ENCODE peak calls at places on chromosomes 1 and 21, in six cellular contexts. Y is CD4-positive, alpha-beta T cell; W is GM12865; V is GM06990; P is progenitor cell of endocrine pancreas; L is ovary. G is an unnamed sample.

GRCh38 chr1:176701151-176701866 is 238.3 kb downstream of the PAPPA2 start:
- DNase-seq in Y (no peak), W (no peak), V (no peak), P (no peak), L (no peak), G (no peak)

GRCh38 chr21:15617968-15618367 is 111.8 kb upstream of the USP25 start:
- DNase-seq in Y (no peak), W (no peak), V (no peak), P (no peak), L (no peak), G (no peak)

GRCh38 chr1:205442051-205442721 is 13.7 kb downstream of the BLACAT1 start:
- DNase-seq in Y (no peak), W (no peak), V (no peak), P (no peak), L (no peak), G (no peak)

GRCh38 chr1:23978825-23979224 is 1.3 kb downstream of the SRSF10 start:
- DNase-seq in Y (no peak), W (no peak), V (no peak), P (no peak), L (no peak), G (no peak)

GRCh38 chr21:46038871-46039397 is 57.4 kb downstream of the COL6A1 start:
- DNase-seq in Y (no peak), W (no peak), V (no peak), P (no peak), L (peak), G (no peak)

GRCh38 chr1:29749021-29749420 is 512.7 kb downstream of the PTPRU start:
- DNase-seq in Y (no peak), W (no peak), V (no peak), P (no peak), L (no peak), G (no peak)

GRCh38 chr1:78408192-78408591 is 82.6 kb upstream of the PTGFR start:
- DNase-seq in Y (no peak), W (no peak), V (no peak), P (no peak), L (no peak), G (no peak)

GRCh38 chr1:200445213-200445612 is 35.4 kb upstream of the ZNF281 start:
- DNase-seq in Y (no peak), W (no peak), V (no peak), P (no peak), L (no peak), G (no peak)

GRCh38 chr1:232629250-232630046 is 485 bp downstream of the SIPA1L2 start:
- DNase-seq in Y (peak), W (peak), V (peak), P (peak), L (peak), G (no peak)

GRCh38 chr1:232389744-232390143 is 240.2 kb downstream of the SIPA1L2 start:
- DNase-seq in Y (no peak), W (no peak), V (no peak), P (no peak), L (no peak), G (no peak)

GRCh38 chr1:198102454-198102791 is 54.4 kb upstream of the NEK7 start:
- DNase-seq in Y (no peak), W (no peak), V (no peak), P (no peak), L (no peak), G (no peak)

GRCh38 chr1:159580340-159580739 is 7.3 kb upstream of the APCS start:
- DNase-seq in Y (no peak), W (peak), V (no peak), P (no peak), L (no peak), G (no peak)

GRCh38 chr1:55725378-55725777 is 510.2 kb upstream of the USP24 start:
- DNase-seq in Y (no peak), W (no peak), V (no peak), P (no peak), L (no peak), G (no peak)

GRCh38 chr1:21510113-21510493 is 880 bp downstream of the ALPL start:
- DNase-seq in Y (no peak), W (no peak), V (no peak), P (no peak), L (no peak), G (no peak)

GRCh38 chr1:21508580-21509350 is 458 bp upstream of the ALPL start:
- DNase-seq in Y (peak), W (peak), V (peak), P (peak), L (peak), G (peak)

GRCh38 chr1:21511579-21512522 is 2.6 kb downstream of the ALPL start:
- DNase-seq in Y (no peak), W (no peak), V (no peak), P (no peak), L (no peak), G (no peak)

GRCh38 chr1:21509351-21510112 is at the start of gene ALPL:
- DNase-seq in Y (no peak), W (no peak), V (no peak), P (no peak), L (no peak), G (no peak)

GRCh38 chr1:21510885-21511578 is 1.8 kb downstream of the ALPL start:
- DNase-seq in Y (no peak), W (no peak), V (no peak), P (no peak), L (no peak), G (no peak)
- TF ChIP-seq CTCF in Y (no peak), W (no peak), V (peak), P (peak), L (no peak), G (no peak)

DNA sequence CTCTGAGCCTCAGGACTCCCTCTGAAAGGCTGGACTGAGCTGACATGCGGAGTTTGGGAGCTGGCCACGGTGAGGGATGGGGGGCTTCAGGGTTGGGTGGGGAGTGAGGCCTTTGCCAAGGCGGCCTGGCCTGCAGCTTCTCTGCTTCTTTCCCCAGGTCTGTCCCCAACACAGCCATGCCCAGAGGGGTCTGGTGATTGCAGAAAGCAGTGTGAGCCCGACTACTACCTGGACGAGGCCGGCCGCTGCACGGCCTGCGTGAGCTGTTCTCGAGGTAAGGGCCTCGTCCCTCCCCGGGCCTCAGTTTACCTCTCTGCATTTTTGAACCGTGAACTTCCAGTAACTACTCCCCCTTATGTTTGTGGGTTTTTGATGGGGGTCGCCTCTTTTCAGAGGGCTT is 48.6 kb downstream of the TNFRSF8 start:
- DNase-seq in Y (no peak), W (no peak), V (no peak), P (no peak), L (no peak), G (no peak)
- TF ChIP-seq CTCF in Y (no peak), W (no peak), V (no peak), P (no peak), L (no peak), G (no peak)

DNA sequence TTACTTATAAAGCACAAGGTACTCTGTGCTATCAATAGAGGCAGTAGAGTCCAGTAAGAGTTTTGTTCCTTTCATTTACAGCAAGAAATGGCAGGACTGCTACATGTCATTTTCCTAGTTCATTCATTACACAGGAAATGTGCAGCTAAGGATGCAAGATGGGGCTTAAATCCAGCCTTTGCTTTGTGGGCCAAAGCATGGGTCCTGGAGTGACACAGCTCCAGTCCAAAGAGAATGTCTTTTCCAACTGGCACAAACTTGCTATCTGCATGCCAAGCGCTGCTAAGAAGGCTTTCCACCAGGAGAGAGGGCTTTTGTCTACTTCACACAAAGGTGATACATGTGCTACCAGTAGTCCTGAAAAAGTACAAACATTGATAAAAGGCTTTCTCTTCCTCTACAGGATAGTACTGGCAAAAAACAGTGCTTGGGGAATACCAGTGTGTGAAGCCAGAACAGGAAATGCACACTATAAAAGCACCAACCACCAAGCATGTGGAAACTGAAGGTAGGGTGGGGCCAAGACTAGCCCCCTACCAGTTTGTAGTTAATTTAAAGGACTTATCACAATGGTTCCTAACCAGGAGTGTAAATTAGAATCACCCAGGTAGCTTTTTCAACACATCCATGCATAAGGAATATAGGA is 68.7 kb downstream of the ARID4B start:
- DNase-seq in Y (no peak), W (peak), V (no peak), P (no peak), L (no peak), G (no peak)
- TF ChIP-seq CTCF in Y (no peak), W (no peak), V (no peak), P (no peak), L (no peak), G (no peak)

DNA sequence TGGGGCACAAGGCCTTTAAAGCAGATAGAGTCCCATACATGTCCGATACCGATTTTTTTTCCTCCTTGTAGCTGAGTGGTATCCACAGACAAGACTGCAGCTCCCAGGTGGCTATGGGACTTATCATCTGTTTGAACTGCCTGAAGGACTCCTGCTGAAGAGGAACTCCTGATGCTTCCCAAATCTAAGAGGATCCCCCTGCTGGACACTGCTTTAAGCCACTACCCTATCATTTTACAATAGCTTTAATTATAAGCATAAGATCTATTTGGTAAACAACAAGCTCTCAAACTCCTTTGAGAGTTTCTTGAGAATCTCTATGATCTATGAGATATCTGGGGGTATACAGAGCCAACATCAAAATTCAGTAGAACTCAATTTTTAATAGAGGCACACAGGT is 11.7 kb downstream of the NDC1 start:
- DNase-seq in Y (no peak), W (no peak), V (no peak), P (no peak), L (no peak), G (no peak)
- TF ChIP-seq CTCF in Y (no peak), W (no peak), V (peak), P (no peak), L (no peak), G (no peak)

GRCh38 chr1:165645654-165646366 is 14.8 kb downstream of the MGST3 start:
- DNase-seq in Y (peak), W (peak), V (no peak), P (no peak), L (no peak), G (no peak)

GRCh38 chr1:165647970-165648369 is 16.9 kb downstream of the MGST3 start:
- DNase-seq in Y (no peak), W (no peak), V (no peak), P (no peak), L (no peak), G (no peak)

GRCh38 chr1:165647517-165647916 is 16.5 kb downstream of the MGST3 start:
- DNase-seq in Y (no peak), W (no peak), V (no peak), P (no peak), L (no peak), G (no peak)

GRCh38 chr1:165650981-165651625 is 20.1 kb downstream of the MGST3 start:
- DNase-seq in Y (no peak), W (no peak), V (no peak), P (no peak), L (no peak), G (no peak)

GRCh38 chr1:165648919-165649572 is 18.0 kb downstream of the MGST3 start:
- DNase-seq in Y (no peak), W (no peak), V (no peak), P (no peak), L (no peak), G (no peak)
- TF ChIP-seq CTCF in Y (no peak), W (no peak), V (no peak), P (no peak), L (no peak), G (no peak)

GRCh38 chr1:75425001-75425400 is 185.9 kb downstream of the SLC44A5 start:
- DNase-seq in Y (no peak), W (no peak), V (no peak), P (no peak), L (no peak), G (no peak)
- TF ChIP-seq CTCF in Y (no peak), W (no peak), V (no peak), P (no peak), L (no peak), G (no peak)